ENCODE peak calls at places on chromosomes 5 and 9, in nine cellular contexts. S is A549, Z is ovary, Q is transverse colon, M is SK-N-SH, P is sigmoid colon, U is stomach, E is K562, H is esophagus muscularis mucosa. Y is an unnamed sample.

GRCh38 chr5:68046445-68046844 is 169.1 kb upstream of the PIK3R1 start:
- DNase-seq in S (peak), Z (no peak), Q (no peak), M (no peak), P (no peak), U (no peak), E (no peak), H (no peak), Y (peak)

GRCh38 chr9:4849364-4849763 is 56.6 kb downstream of the RCL1 start:
- DNase-seq in S (no peak), Z (no peak), Q (no peak), M (no peak), P (no peak), U (no peak), E (no peak), H (no peak), Y (no peak)

GRCh38 chr5:160439205-160439600 is 17.5 kb downstream of the PTTG1 start:
- DNase-seq in S (peak), Z (peak), Q (peak), M (peak), P (peak), U (peak), E (peak), H (peak), Y (peak)

GRCh38 chr9:81372628-81373191 is 316.6 kb downstream of the TLE1 start:
- DNase-seq in S (no peak), Z (no peak), Q (no peak), M (no peak), P (no peak), U (peak), E (no peak), H (no peak), Y (no peak)

GRCh38 chr5:16853511-16853910 is 82.6 kb downstream of the MYO10 start:
- DNase-seq in S (no peak), Z (no peak), Q (no peak), M (no peak), P (no peak), U (no peak), E (no peak), H (no peak), Y (no peak)

GRCh38 chr9:96491079-96491879 is 41.3 kb downstream of the HABP4 start:
- DNase-seq in S (no peak), Z (no peak), Q (no peak), M (no peak), P (no peak), U (no peak), E (no peak), H (no peak), Y (no peak)

GRCh38 chr9:4228606-4229005 is 71.3 kb downstream of the GLIS3 start:
- DNase-seq in S (peak), Z (no peak), Q (no peak), M (peak), P (no peak), U (no peak), E (no peak), H (no peak), Y (no peak)

GRCh38 chr9:76472925-76473324 is 13.9 kb downstream of the GCNT1 start:
- DNase-seq in S (no peak), Z (no peak), Q (peak), M (no peak), P (no peak), U (no peak), E (no peak), H (no peak), Y (no peak)

GRCh38 chr9:112894031-112894430 is 3.4 kb upstream of the SLC46A2 start:
- DNase-seq in S (no peak), Z (no peak), Q (no peak), M (no peak), P (no peak), U (no peak), E (no peak), H (no peak), Y (no peak)

GRCh38 chr9:98316445-98317133 is 61.1 kb upstream of the TBC1D2 start:
- DNase-seq in S (no peak), Z (no peak), Q (no peak), M (no peak), P (no peak), U (no peak), E (peak), H (no peak), Y (no peak)

GRCh38 chr5:19900269-19900668 is 87.7 kb downstream of the CDH18 start:
- DNase-seq in S (no peak), Z (no peak), Q (no peak), M (no peak), P (no peak), U (no peak), E (no peak), H (no peak), Y (no peak)

GRCh38 chr9:37406603-37407401 is 15.7 kb upstream of the GRHPR start:
- DNase-seq in S (no peak), Z (no peak), Q (no peak), M (no peak), P (no peak), U (no peak), E (no peak), H (no peak), Y (no peak)

GRCh38 chr5:157148734-157149615 is 6.3 kb upstream of the MED7 start:
- DNase-seq in S (peak), Z (peak), Q (peak), M (peak), P (no peak), U (peak), E (peak), H (no peak), Y (peak)

GRCh38 chr5:71955718-71956117 is 151.6 kb upstream of the MAP1B start:
- DNase-seq in S (no peak), Z (no peak), Q (no peak), M (no peak), P (no peak), U (no peak), E (peak), H (no peak), Y (no peak)

GRCh38 chr5:125140855-125141254 is 394.4 kb upstream of the ZNF608 start:
- DNase-seq in S (peak), Z (no peak), Q (no peak), M (no peak), P (no peak), U (no peak), E (no peak), H (no peak), Y (no peak)

GRCh38 chr9:37146372-37146771 is 26.0 kb downstream of the ZCCHC7 start:
- DNase-seq in S (no peak), Z (no peak), Q (no peak), M (no peak), P (no peak), U (no peak), E (no peak), H (no peak), Y (no peak)

GRCh38 chr9:122087406-122088200 is 5.5 kb downstream of the TTLL11 start:
- DNase-seq in S (no peak), Z (no peak), Q (no peak), M (no peak), P (peak), U (no peak), E (no peak), H (no peak), Y (no peak)

GRCh38 chr9:93599571-93600403 is 23.4 kb downstream of the PHF2 start:
- DNase-seq in S (no peak), Z (no peak), Q (no peak), M (no peak), P (no peak), U (no peak), E (no peak), H (no peak), Y (no peak)

GRCh38 chr9:93601063-93601462 is 24.7 kb downstream of the PHF2 start:
- DNase-seq in S (no peak), Z (no peak), Q (no peak), M (no peak), P (no peak), U (no peak), E (no peak), H (no peak), Y (no peak)

GRCh38 chr9:93601666-93602065 is 25.3 kb downstream of the PHF2 start:
- DNase-seq in S (no peak), Z (no peak), Q (no peak), M (no peak), P (no peak), U (no peak), E (no peak), H (no peak), Y (no peak)

GRCh38 chr9:93598647-93599241 is 22.4 kb downstream of the PHF2 start:
- DNase-seq in S (no peak), Z (no peak), Q (peak), M (no peak), P (no peak), U (no peak), E (no peak), H (no peak), Y (no peak)

GRCh38 chr9:93600504-93600903 is 24.1 kb downstream of the PHF2 start:
- DNase-seq in S (no peak), Z (no peak), Q (peak), M (no peak), P (no peak), U (no peak), E (no peak), H (no peak), Y (no peak)
- TF ChIP-seq EP300 in S (no peak), Z (no peak), Q (no peak), M (no peak), P (no peak), U (no peak), E (no peak), H (no peak), Y (no peak)

DNA sequence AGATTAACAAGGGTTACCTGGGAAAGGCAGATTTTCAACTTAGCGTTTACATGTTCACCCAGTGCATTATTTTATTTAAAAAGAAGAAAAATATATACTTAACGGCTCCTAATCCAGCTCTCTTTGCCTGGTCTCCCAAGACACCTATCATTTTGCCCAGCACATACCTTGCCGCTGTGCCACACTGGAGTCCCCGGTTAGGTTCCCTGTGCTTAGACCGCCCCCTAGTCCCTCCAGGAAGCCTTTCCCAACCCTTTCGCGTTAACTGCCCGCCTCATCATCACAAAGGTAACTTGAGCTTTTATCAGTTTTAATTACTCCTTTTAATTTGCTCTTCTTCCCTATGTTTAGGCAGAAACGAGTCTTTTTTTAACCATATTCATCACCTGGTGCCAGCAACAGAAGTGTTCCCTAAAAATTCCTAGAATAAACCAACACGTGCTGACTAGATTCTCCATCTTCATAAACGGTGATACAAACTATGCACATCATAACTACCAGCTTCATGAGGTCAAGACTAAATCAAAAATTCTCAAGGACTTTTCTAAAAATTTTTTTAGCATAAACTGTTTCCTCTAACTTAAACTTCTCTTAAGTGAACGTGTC is 19.7 kb downstream of the DNAJA1 start:
- DNase-seq in S (peak), Z (no peak), Q (peak), M (peak), P (no peak), U (peak), E (no peak), H (no peak), Y (peak)
- TF ChIP-seq CTCF in S (peak), Z (no peak), Q (no peak), M (peak), P (no peak), U (peak), E (no peak), H (peak), Y (no peak)

GRCh38 chr5:154397652-154398406 is 48.0 kb upstream of the SAP30L start:
- DNase-seq in S (no peak), Z (no peak), Q (peak), M (peak), P (no peak), U (peak), E (no peak), H (no peak), Y (peak)
- TF ChIP-seq EP300 in S (no peak), Z (no peak), Q (no peak), M (peak), P (no peak), U (no peak), E (no peak), H (no peak), Y (no peak)

GRCh38 chr9:91948061-91948422 is 2.0 kb downstream of the ROR2 start:
- DNase-seq in S (no peak), Z (no peak), Q (no peak), M (peak), P (peak), U (no peak), E (peak), H (no peak), Y (no peak)

GRCh38 chr9:91948423-91949292 is 1.4 kb downstream of the ROR2 start:
- DNase-seq in S (peak), Z (peak), Q (peak), M (peak), P (peak), U (peak), E (peak), H (no peak), Y (peak)

GRCh38 chr9:91951944-91952520 is 2.0 kb upstream of the ROR2 start:
- DNase-seq in S (no peak), Z (no peak), Q (no peak), M (no peak), P (no peak), U (no peak), E (no peak), H (no peak), Y (no peak)

GRCh38 chr9:91949293-91949945 is 609 bp downstream of the ROR2 start:
- DNase-seq in S (peak), Z (peak), Q (no peak), M (peak), P (peak), U (no peak), E (peak), H (no peak), Y (peak)

DNA sequence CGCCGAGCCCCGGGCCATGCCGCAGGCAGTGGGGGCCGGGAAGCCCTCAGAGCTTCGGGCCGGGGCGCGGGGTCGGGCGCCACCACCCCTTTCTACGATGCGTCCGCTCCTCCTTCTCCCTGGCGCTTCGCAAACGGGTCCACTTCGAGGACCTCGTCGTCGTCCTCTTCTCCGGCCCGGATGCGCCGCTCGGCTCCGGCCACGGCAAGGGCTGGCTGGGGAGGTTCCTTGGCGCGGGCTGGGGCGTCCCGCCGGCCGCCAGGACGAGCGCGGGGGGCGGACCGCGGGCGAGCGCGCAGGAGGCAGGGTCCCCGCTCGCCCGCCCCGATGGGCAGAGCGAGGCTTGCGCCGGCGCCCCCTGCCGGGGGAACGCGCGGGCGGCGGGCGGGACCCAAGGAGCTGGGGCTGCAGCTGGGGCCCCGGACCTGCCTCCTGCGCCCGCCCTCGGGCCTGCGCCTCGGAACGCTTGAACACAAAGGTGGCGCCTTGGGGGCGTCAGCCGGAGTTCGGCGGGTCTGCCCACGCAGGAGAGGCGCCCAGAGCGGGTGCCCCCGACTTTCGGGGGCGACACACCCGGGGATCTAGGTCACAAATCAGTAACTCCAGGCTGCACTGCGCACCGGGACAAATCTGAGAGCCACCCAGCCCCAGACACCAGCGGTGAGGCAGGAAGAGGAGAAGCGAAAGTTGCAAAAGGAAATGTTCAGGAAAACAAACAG is at the start of gene ROR2:
- DNase-seq in S (peak), Z (peak), Q (peak), M (peak), P (peak), U (peak), E (peak), H (no peak), Y (peak)
- TF ChIP-seq CTCF in S (peak), Z (peak), Q (peak), M (peak), P (peak), U (peak), E (peak), H (peak), Y (peak)

DNA sequence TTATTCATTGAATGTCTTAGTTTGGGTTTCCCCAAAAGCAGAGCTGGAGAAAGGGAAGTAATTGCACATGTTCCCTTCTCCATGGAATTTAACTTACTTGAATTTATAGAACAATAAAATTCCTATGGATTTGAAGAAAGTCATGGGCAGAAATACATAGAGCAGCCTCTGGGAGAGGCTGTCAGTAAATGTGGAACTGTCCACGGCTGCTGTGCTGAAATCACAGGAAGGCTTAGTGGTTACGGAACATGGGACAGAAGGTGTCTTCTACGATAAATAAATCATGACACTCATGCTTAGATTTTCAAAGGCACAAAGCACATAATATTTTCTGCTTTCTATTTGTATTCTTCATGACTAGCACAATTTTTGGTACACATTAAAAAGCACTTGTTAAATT is 440.6 kb upstream of the IZUMO3 start:
- DNase-seq in S (no peak), Z (no peak), Q (no peak), M (no peak), P (no peak), U (no peak), E (no peak), H (no peak), Y (no peak)
- TF ChIP-seq EP300 in S (no peak), Z (no peak), Q (no peak), M (no peak), P (no peak), U (no peak), E (no peak), H (no peak), Y (no peak)

GRCh38 chr5:66807743-66808142 is 211.6 kb downstream of the MAST4 start:
- DNase-seq in S (peak), Z (no peak), Q (peak), M (peak), P (no peak), U (no peak), E (no peak), H (no peak), Y (no peak)
- TF ChIP-seq CTCF in S (peak), Z (no peak), Q (peak), M (peak), P (no peak), U (peak), E (peak), H (no peak), Y (peak)

GRCh38 chr5:110045153-110045552 is 355.4 kb downstream of the MAN2A1 start:
- DNase-seq in S (no peak), Z (no peak), Q (no peak), M (no peak), P (no peak), U (no peak), E (no peak), H (no peak), Y (no peak)
- TF ChIP-seq EP300 in S (no peak), Z (no peak), Q (no peak), M (no peak), P (no peak), U (no peak), E (no peak), H (no peak), Y (no peak)

GRCh38 chr5:34735436-34736426 is 79.6 kb downstream of the RAI14 start:
- DNase-seq in S (no peak), Z (no peak), Q (no peak), M (no peak), P (no peak), U (no peak), E (no peak), H (no peak), Y (no peak)

GRCh38 chr5:34740306-34740891 is 84.3 kb downstream of the RAI14 start:
- DNase-seq in S (no peak), Z (peak), Q (no peak), M (no peak), P (no peak), U (no peak), E (no peak), H (no peak), Y (no peak)

GRCh38 chr5:34738381-34738780 is 82.3 kb downstream of the RAI14 start:
- DNase-seq in S (no peak), Z (no peak), Q (no peak), M (no peak), P (no peak), U (peak), E (no peak), H (no peak), Y (no peak)

GRCh38 chr5:34734321-34734720 is 78.2 kb downstream of the RAI14 start:
- DNase-seq in S (no peak), Z (no peak), Q (no peak), M (no peak), P (no peak), U (no peak), E (no peak), H (no peak), Y (no peak)

GRCh38 chr5:34736445-34737119 is 80.5 kb downstream of the RAI14 start:
- DNase-seq in S (peak), Z (no peak), Q (no peak), M (no peak), P (no peak), U (no peak), E (no peak), H (no peak), Y (no peak)
- TF ChIP-seq CTCF in S (no peak), Z (no peak), Q (no peak), M (no peak), P (no peak), U (no peak), E (no peak), H (no peak), Y (no peak)

GRCh38 chr9:119004618-119004990 is 364.6 kb downstream of the BRINP1 start:
- DNase-seq in S (peak), Z (no peak), Q (peak), M (no peak), P (peak), U (peak), E (no peak), H (peak), Y (peak)
- TF ChIP-seq EP300 in S (no peak), Z (no peak), Q (no peak), M (no peak), P (no peak), U (peak), E (no peak), H (no peak), Y (peak)

Y was measured in upper lobe of left lung.